ENCODE peak calls at places on chromosome 22, in four cellular contexts. F, B, T and D are unnamed samples.
A peak's percentile ranks its signal among the peaks of the same experiment; 100 is the strongest.

GRCh38 chr22:38203090-38203810 is 1.5 kb downstream of the MAFF start:
- DNase-seq in T (no peak), B (no peak), F (no peak), D (no peak)

GRCh38 chr22:37624017-37624365 is 15.4 kb downstream of the GGA1 start:
- DNase-seq in F (no peak), T (no peak), B (no peak), D (no peak)

GRCh38 chr22:39205344-39206021 is 39.3 kb downstream of the PDGFB start:
- DNase-seq in T (no peak), F (peak; percentile 47), B (peak; percentile 46), D (no peak)

GRCh38 chr22:35467788-35468187 is 67.8 kb downstream of the MCM5 start:
- DNase-seq in F (no peak), T (no peak), B (no peak), D (no peak)

GRCh38 chr22:22520667-22521602 is 865 bp upstream of the ZNF280A start:
- DNase-seq in F (peak; percentile 85), T (no peak), B (no peak), D (no peak)

GRCh38 chr22:36369922-36370781 is 17.6 kb downstream of the MYH9 start:
- DNase-seq in B (no peak), T (no peak), F (peak; percentile 57), D (no peak)

GRCh38 chr22:37643225-37643847 is 3.9 kb downstream of the SH3BP1 start:
- DNase-seq in B (no peak), F (peak; percentile 58), T (no peak), D (no peak)

GRCh38 chr22:37183432-37184379 is 4.3 kb downstream of the C1QTNF6 start:
- DNase-seq in F (no peak), B (no peak), T (no peak), D (no peak)

GRCh38 chr22:37176464-37177061 is 11.5 kb downstream of the C1QTNF6 start:
- DNase-seq in B (no peak), T (no peak), F (peak; percentile 25), D (no peak)

GRCh38 chr22:26404851-26405357 is 24.2 kb upstream of the ASPHD2 start:
- DNase-seq in F (peak; percentile 48), B (no peak), T (no peak), D (no peak)

GRCh38 chr22:23225724-23226496 is 45.6 kb downstream of the BCR start:
- DNase-seq in F (peak; percentile 72), T (no peak), B (no peak), D (no peak)

GRCh38 chr22:31611065-31611760 is 50.8 kb downstream of the PISD start:
- DNase-seq in T (no peak), B (no peak), F (no peak), D (no peak)

GRCh38 chr22:26322179-26322905 is 106.7 kb upstream of the ASPHD2 start:
- DNase-seq in T (no peak), B (peak; percentile 8), F (no peak), D (no peak)

GRCh38 chr22:35380013-35380412 is 883 bp upstream of the HMOX1 start:
- DNase-seq in T (no peak), B (no peak), F (no peak), D (no peak)

GRCh38 chr22:17717708-17718107 is 56.6 kb downstream of the BID start:
- DNase-seq in F (no peak), B (no peak), T (no peak), D (no peak)

GRCh38 chr22:36540867-36541642 is 12.1 kb upstream of the EIF3D start:
- DNase-seq in T (no peak), B (no peak), F (no peak), D (no peak)

GRCh38 chr22:37746366-37747089 is 49.7 kb downstream of the TRIOBP start:
- DNase-seq in F (peak; percentile 66), B (no peak), T (no peak), D (no peak)

GRCh38 chr22:20606041-20606783 is 98.8 kb downstream of the MED15 start:
- DNase-seq in F (peak; percentile 97), T (no peak), B (peak; percentile 83), D (peak; percentile 83)

GRCh38 chr22:25763239-25763777 is 21.3 kb downstream of the MYO18B start:
- DNase-seq in T (no peak), F (no peak), B (no peak), D (no peak)

GRCh38 chr22:38269466-38269865 is 3.3 kb downstream of the TMEM184B start:
- DNase-seq in B (no peak), F (no peak), T (no peak), D (no peak)

GRCh38 chr22:39661842-39662676 is 91.5 kb downstream of the CACNA1I start:
- DNase-seq in F (peak; percentile 89), B (no peak), T (no peak), D (peak; percentile 98)

GRCh38 chr22:39428597-39429071 is 28.2 kb upstream of the MGAT3 start:
- DNase-seq in B (no peak), F (peak; percentile 40), T (no peak), D (peak; percentile 85)

GRCh38 chr22:23673826-23674690 is 16.8 kb upstream of the RGL4 start:
- DNase-seq in F (peak; percentile 38), T (no peak), B (no peak), D (no peak)

GRCh38 chr22:41910599-41911291 is 4.1 kb downstream of the SHISA8 start:
- DNase-seq in F (no peak), T (no peak), B (no peak), D (no peak)

GRCh38 chr22:37187891-37188761 is at the start of gene C1QTNF6:
- DNase-seq in B (no peak), T (no peak), F (no peak), D (peak; percentile 78)

GRCh38 chr22:41917375-41917905 is 2.6 kb upstream of the SHISA8 start:
- DNase-seq in B (no peak), F (no peak), T (no peak), D (no peak)

GRCh38 chr22:41501209-41501608 is 32.3 kb downstream of the ACO2 start:
- DNase-seq in B (no peak), F (no peak), T (peak; percentile 27), D (no peak)

GRCh38 chr22:21038405-21038804 is 6.0 kb upstream of the SLC7A4 start:
- DNase-seq in T (no peak), F (no peak), B (no peak), D (no peak)

GRCh38 chr22:22508274-22509176 is at the start of gene ZNF280B:
- DNase-seq in B (peak; percentile 81), T (peak; percentile 43), F (peak; percentile 100), D (peak; percentile 92)

GRCh38 chr22:49735411-49736311 is 92.0 kb downstream of the BRD1 start:
- DNase-seq in F (peak; percentile 69), T (no peak), B (no peak), D (peak; percentile 86)
- TF ChIP-seq EGR1 in F (no peak), T (no peak), B (no peak), D (no peak)

GRCh38 chr22:27534720-27535125 is 266.8 kb downstream of the MN1 start:
- DNase-seq in T (no peak), F (no peak), B (no peak), D (no peak)
- TF ChIP-seq EGR1 in T (no peak), F (no peak), B (no peak), D (no peak)

GRCh38 chr22:30481711-30482110 is 9.9 kb upstream of the SEC14L3 start:
- DNase-seq in B (no peak), F (peak; percentile 18), T (no peak), D (no peak)
- TF ChIP-seq EGR1 in B (no peak), F (peak; percentile 6), T (no peak), D (no peak)

GRCh38 chr22:19547620-19548019 is 23.4 kb upstream of the CLDN5 start:
- DNase-seq in B (no peak), T (no peak), F (no peak), D (no peak)
- TF ChIP-seq EGR1 in B (no peak), T (no peak), F (no peak), D (no peak)

DNA sequence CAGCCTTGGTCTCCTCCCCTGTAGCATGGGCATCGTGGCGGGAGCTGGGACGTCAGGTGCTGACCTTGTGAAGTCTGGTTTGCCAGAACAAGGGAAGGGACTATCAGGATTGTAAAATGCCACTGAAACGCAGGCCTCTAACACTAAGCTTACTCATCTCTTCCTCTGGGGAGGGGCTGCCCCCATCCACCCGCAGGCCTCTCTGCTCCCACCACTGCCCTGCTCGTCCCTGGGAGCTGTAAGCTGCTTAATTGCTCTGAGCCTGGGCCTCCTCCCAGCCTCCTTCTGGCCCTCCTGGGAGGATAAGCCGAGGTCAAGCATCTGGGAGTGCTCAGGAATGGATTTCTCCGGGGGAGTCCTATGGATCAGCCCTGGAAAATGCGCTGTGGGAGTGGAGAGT is 8.4 kb downstream of the SHISAL1 start:
- DNase-seq in F (no peak), T (no peak), B (no peak), D (no peak)
- TF ChIP-seq EGR1 in F (no peak), T (no peak), B (no peak), D (no peak)

GRCh38 chr22:32617883-32618282 is 143.3 kb downstream of the FBXO7 start:
- DNase-seq in B (no peak), F (no peak), T (no peak), D (no peak)

GRCh38 chr22:32618461-32619140 is 144.0 kb downstream of the FBXO7 start:
- DNase-seq in B (no peak), F (no peak), T (no peak), D (no peak)

GRCh38 chr22:32621656-32622003 is 147.0 kb downstream of the FBXO7 start:
- DNase-seq in B (no peak), T (no peak), F (no peak), D (no peak)

GRCh38 chr22:32620992-32621391 is 146.4 kb downstream of the FBXO7 start:
- DNase-seq in T (no peak), F (no peak), B (no peak), D (no peak)

DNA sequence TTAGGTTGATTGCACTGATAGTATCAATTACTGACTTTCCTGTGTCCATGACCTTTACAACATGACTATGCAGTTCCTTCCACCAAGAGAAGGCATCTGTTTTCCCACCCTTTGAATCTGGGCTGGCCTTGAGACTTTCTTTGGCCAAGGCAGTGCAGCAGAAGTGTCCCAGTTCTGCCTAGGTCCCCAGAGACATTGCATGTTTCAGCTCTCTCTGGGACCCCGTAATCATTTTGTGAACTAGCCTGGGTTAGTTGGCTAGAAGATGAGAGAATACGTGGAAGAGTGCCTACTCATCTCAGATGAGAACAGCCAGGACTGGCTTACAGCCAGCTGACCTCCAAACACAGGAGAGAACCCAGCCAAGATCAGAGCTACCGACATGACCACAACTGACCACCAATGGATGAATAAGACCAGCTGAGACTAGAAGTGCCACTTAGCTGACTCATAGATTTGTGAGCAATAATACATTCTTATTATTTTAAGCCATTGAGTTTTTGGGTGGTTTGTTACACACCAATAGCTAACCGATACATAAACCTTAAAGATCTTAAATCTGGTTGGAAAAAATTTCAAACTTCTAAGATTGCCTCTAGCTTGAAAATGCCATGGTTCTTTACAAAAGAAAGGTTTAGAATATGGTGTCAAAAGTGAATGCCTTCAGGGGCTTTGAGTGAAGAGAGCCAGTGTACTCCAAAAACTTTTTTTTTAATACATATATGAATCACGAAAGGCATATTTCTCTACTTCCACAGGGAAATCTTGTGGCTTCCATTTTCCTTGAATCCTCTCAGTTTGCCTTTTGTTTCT is 145.2 kb downstream of the FBXO7 start:
- DNase-seq in F (no peak), T (no peak), B (no peak), D (no peak)
- TF ChIP-seq EGR1 in F (no peak), T (no peak), B (no peak), D (no peak)

GRCh38 chr22:46213052-46213451 is 37.0 kb downstream of the CDPF1 start:
- DNase-seq in F (no peak), T (no peak), B (no peak), D (no peak)
- TF ChIP-seq EGR1 in F (no peak), T (no peak), B (no peak), D (no peak)